ENCODE peak calls at places on chromosome 13, in eight cellular contexts. V, F, Z, Q, N, G, U and L are unnamed samples.

GRCh38 chr13:41942462-41943094 is 18.3 kb downstream of the VWA8 start:
- DNase-seq in V (no peak), F (no peak), Z (no peak), Q (no peak), N (no peak), G (peak), U (no peak), L (no peak)

GRCh38 chr13:100694722-100695644 is 20.4 kb upstream of the TMTC4 start:
- DNase-seq in V (no peak), F (no peak), Z (no peak), Q (peak), N (peak), G (peak), U (no peak), L (no peak)

GRCh38 chr13:34349091-34349722 is 531.3 kb downstream of the RFC3 start:
- DNase-seq in V (no peak), F (no peak), Z (no peak), Q (no peak), N (peak), G (peak), U (no peak), L (no peak)

GRCh38 chr13:103078145-103078544 is 11.9 kb upstream of the SLC10A2 start:
- DNase-seq in V (no peak), F (no peak), Z (no peak), Q (no peak), N (no peak), G (no peak), U (no peak), L (no peak)

GRCh38 chr13:21435710-21436151 is 23.4 kb downstream of the ZDHHC20 start:
- DNase-seq in V (peak), F (peak), Z (peak), Q (peak), N (peak), G (peak), U (no peak), L (no peak)

GRCh38 chr13:93767917-93768422 is 541.4 kb downstream of the GPC6 start:
- DNase-seq in V (no peak), F (no peak), Z (no peak), Q (no peak), N (no peak), G (no peak), U (no peak), L (no peak)

GRCh38 chr13:36069881-36070366 is 61.3 kb downstream of the DCLK1 start:
- DNase-seq in V (no peak), F (no peak), Z (no peak), Q (no peak), N (no peak), G (peak), U (no peak), L (no peak)

GRCh38 chr13:109105899-109106298 is 476.5 kb downstream of the MYO16 start:
- DNase-seq in V (no peak), F (no peak), Z (no peak), Q (no peak), N (no peak), G (no peak), U (no peak), L (no peak)

GRCh38 chr13:113655358-113656014 is 2.5 kb downstream of the ATP4B start:
- DNase-seq in V (no peak), F (no peak), Z (no peak), Q (peak), N (no peak), G (no peak), U (no peak), L (no peak)

GRCh38 chr13:40460116-40460515 is 206.3 kb downstream of the FOXO1 start:
- DNase-seq in V (no peak), F (no peak), Z (no peak), Q (no peak), N (no peak), G (peak), U (no peak), L (no peak)

GRCh38 chr13:94617389-94618000 is 15.8 kb downstream of the GPR180 start:
- DNase-seq in V (no peak), F (no peak), Z (peak), Q (no peak), N (peak), G (peak), U (no peak), L (no peak)

GRCh38 chr13:34357435-34358232 is 539.7 kb downstream of the RFC3 start:
- DNase-seq in V (no peak), F (no peak), Z (no peak), Q (no peak), N (no peak), G (peak), U (no peak), L (no peak)

GRCh38 chr13:33953203-33953602 is 135.3 kb downstream of the RFC3 start:
- DNase-seq in V (no peak), F (no peak), Z (no peak), Q (no peak), N (no peak), G (peak), U (no peak), L (no peak)

GRCh38 chr13:62482351-62482750 is 1066.7 kb upstream of the PCDH20 start:
- DNase-seq in V (no peak), F (no peak), Z (no peak), Q (no peak), N (no peak), G (no peak), U (peak), L (peak)

GRCh38 chr13:30431269-30431950 is 9.1 kb downstream of the UBE2L5 start:
- DNase-seq in V (no peak), F (no peak), Z (no peak), Q (no peak), N (peak), G (no peak), U (no peak), L (no peak)

GRCh38 chr13:33249894-33250293 is 35.7 kb downstream of the STARD13 start:
- DNase-seq in V (no peak), F (no peak), Z (no peak), Q (no peak), N (no peak), G (no peak), U (no peak), L (no peak)

GRCh38 chr13:111329641-111330040 is 9.2 kb downstream of the TEX29 start:
- DNase-seq in V (no peak), F (no peak), Z (no peak), Q (no peak), N (no peak), G (no peak), U (no peak), L (no peak)

GRCh38 chr13:112684041-112684440 is 5.8 kb upstream of the ATP11A start:
- DNase-seq in V (no peak), F (no peak), Z (no peak), Q (peak), N (no peak), G (no peak), U (no peak), L (no peak)

GRCh38 chr13:77506874-77507273 is 28.6 kb upstream of the SCEL start:
- DNase-seq in V (no peak), F (no peak), Z (no peak), Q (no peak), N (no peak), G (peak), U (no peak), L (no peak)

GRCh38 chr13:32535748-32536147 is 2.8 kb downstream of the N4BP2L2 start:
- DNase-seq in V (no peak), F (no peak), Z (no peak), Q (no peak), N (no peak), G (no peak), U (no peak), L (no peak)

GRCh38 chr13:64239372-64239771 is 2823.7 kb upstream of the PCDH20 start:
- DNase-seq in V (no peak), F (no peak), Z (no peak), Q (no peak), N (no peak), G (peak), U (no peak), L (no peak)

GRCh38 chr13:114140131-114140908 is 7.9 kb upstream of the RASA3 start:
- DNase-seq in V (no peak), F (no peak), Z (peak), Q (peak), N (no peak), G (no peak), U (no peak), L (no peak)

GRCh38 chr13:27960362-27961226 is 8.5 kb downstream of the CDX2 start:
- DNase-seq in V (no peak), F (peak), Z (no peak), Q (peak), N (peak), G (peak), U (peak), L (peak)

GRCh38 chr13:70173236-70173959 is 65.1 kb upstream of the KLHL1 start:
- DNase-seq in V (no peak), F (no peak), Z (no peak), Q (no peak), N (no peak), G (no peak), U (no peak), L (no peak)

GRCh38 chr13:73261739-73262216 is 203.0 kb downstream of the KLF5 start:
- DNase-seq in V (no peak), F (no peak), Z (no peak), Q (no peak), N (no peak), G (no peak), U (peak), L (no peak)

GRCh38 chr13:44148159-44148929 is 225.3 kb upstream of the SERP2 start:
- DNase-seq in V (no peak), F (no peak), Z (no peak), Q (no peak), N (no peak), G (no peak), U (no peak), L (no peak)

GRCh38 chr13:114282143-114282685 is 813 bp downstream of the UPF3A start:
- DNase-seq in V (no peak), F (no peak), Z (no peak), Q (peak), N (peak), G (peak), U (no peak), L (peak)

GRCh38 chr13:59677966-59678814 is 485.5 kb downstream of the DIAPH3 start:
- DNase-seq in V (no peak), F (no peak), Z (no peak), Q (no peak), N (no peak), G (peak), U (no peak), L (no peak)

GRCh38 chr13:41645313-41645712 is 188.0 kb downstream of the RGCC start:
- DNase-seq in V (no peak), F (no peak), Z (no peak), Q (no peak), N (no peak), G (peak), U (no peak), L (no peak)

GRCh38 chr13:110306340-110306959 is 507 bp downstream of the COL4A1 start:
- DNase-seq in V (no peak), F (no peak), Z (no peak), Q (no peak), N (no peak), G (peak), U (no peak), L (peak)